ENCODE peak calls at places on chromosome 20, in four cellular contexts. One of them, this sample, is unnamed.

GRCh38 chr20:50152394-50153152 is 950 bp downstream of the PEDS1 start:
- DNase-seq in SK-N-SH: no peak
- DNase-seq in HepG2: no peak
- DNase-seq in H1: no peak
- DNase-seq in this sample: no peak

GRCh38 chr20:16115891-16116577 is 457.2 kb downstream of the KIF16B start:
- DNase-seq in SK-N-SH: no peak
- DNase-seq in HepG2: no peak
- DNase-seq in H1: no peak
- DNase-seq in this sample: no peak

GRCh38 chr20:24816907-24817306 is 132.2 kb upstream of the CST7 start:
- DNase-seq in SK-N-SH: no peak
- DNase-seq in H1: no peak
- DNase-seq in HepG2: no peak
- DNase-seq in this sample: no peak

GRCh38 chr20:47982574-47983360 is 197.5 kb upstream of the SULF2 start:
- DNase-seq in SK-N-SH: no peak
- DNase-seq in H1: no peak
- DNase-seq in HepG2: no peak
- DNase-seq in this sample: peak

GRCh38 chr20:37522258-37523011 is 1.4 kb downstream of the NNAT start:
- DNase-seq in SK-N-SH: peak
- DNase-seq in H1: no peak
- DNase-seq in HepG2: no peak
- DNase-seq in this sample: no peak

GRCh38 chr20:58133020-58133419 is 95.4 kb downstream of the ANKRD60 start:
- DNase-seq in SK-N-SH: no peak
- DNase-seq in HepG2: no peak
- DNase-seq in H1: no peak
- DNase-seq in this sample: no peak

GRCh38 chr20:37821691-37822655 is 81.0 kb upstream of the VSTM2L start:
- DNase-seq in HepG2: no peak
- DNase-seq in H1: no peak
- DNase-seq in SK-N-SH: no peak
- DNase-seq in this sample: no peak

GRCh38 chr20:8718214-8718613 is 350.7 kb upstream of the PLCB4 start:
- DNase-seq in H1: no peak
- DNase-seq in SK-N-SH: no peak
- DNase-seq in HepG2: no peak
- DNase-seq in this sample: no peak

GRCh38 chr20:57655812-57656161 is 35.6 kb upstream of the ZBP1 start:
- DNase-seq in H1: no peak
- DNase-seq in SK-N-SH: peak
- DNase-seq in HepG2: no peak
- DNase-seq in this sample: no peak

GRCh38 chr20:37846573-37846972 is 56.4 kb upstream of the VSTM2L start:
- DNase-seq in H1: no peak
- DNase-seq in SK-N-SH: no peak
- DNase-seq in HepG2: no peak
- DNase-seq in this sample: no peak

GRCh38 chr20:47272893-47273590 is 83.5 kb downstream of the ZMYND8 start:
- DNase-seq in SK-N-SH: peak
- DNase-seq in H1: peak
- DNase-seq in HepG2: peak
- DNase-seq in this sample: no peak

GRCh38 chr20:24894488-24894887 is 54.6 kb upstream of the CST7 start:
- DNase-seq in SK-N-SH: no peak
- DNase-seq in H1: no peak
- DNase-seq in HepG2: no peak
- DNase-seq in this sample: no peak

GRCh38 chr20:36854343-36855240 is 21.3 kb upstream of the TLDC2 start:
- DNase-seq in H1: no peak
- DNase-seq in SK-N-SH: no peak
- DNase-seq in HepG2: no peak
- DNase-seq in this sample: no peak

GRCh38 chr20:48682529-48683385 is 145.0 kb downstream of the PREX1 start:
- DNase-seq in HepG2: peak
- DNase-seq in H1: no peak
- DNase-seq in SK-N-SH: peak
- DNase-seq in this sample: no peak

GRCh38 chr20:5696011-5696559 is 54.1 kb upstream of the SHLD1 start:
- DNase-seq in SK-N-SH: no peak
- DNase-seq in H1: no peak
- DNase-seq in HepG2: peak
- DNase-seq in this sample: no peak

GRCh38 chr20:35226126-35226774 is at the start of gene MMP24:
- DNase-seq in H1: no peak
- DNase-seq in HepG2: no peak
- DNase-seq in SK-N-SH: peak
- DNase-seq in this sample: no peak

GRCh38 chr20:43755851-43756250 is 29.0 kb upstream of the GTSF1L start:
- DNase-seq in HepG2: no peak
- DNase-seq in H1: no peak
- DNase-seq in SK-N-SH: no peak
- DNase-seq in this sample: no peak

GRCh38 chr20:25257756-25258462 is 10.0 kb downstream of the PYGB start:
- DNase-seq in HepG2: no peak
- DNase-seq in SK-N-SH: no peak
- DNase-seq in H1: no peak
- DNase-seq in this sample: no peak

GRCh38 chr20:43541214-43541613 is 17.6 kb upstream of the SGK2 start:
- DNase-seq in H1: no peak
- DNase-seq in SK-N-SH: no peak
- DNase-seq in HepG2: no peak
- DNase-seq in this sample: no peak

GRCh38 chr20:8670900-8671229 is 398.0 kb upstream of the PLCB4 start:
- DNase-seq in SK-N-SH: peak
- DNase-seq in HepG2: no peak
- DNase-seq in H1: no peak
- DNase-seq in this sample: no peak

GRCh38 chr20:4886771-4887527 is 114.4 kb downstream of the SLC23A2 start:
- DNase-seq in SK-N-SH: peak
- DNase-seq in HepG2: no peak
- DNase-seq in H1: no peak
- DNase-seq in this sample: no peak

GRCh38 chr20:35463455-35464300 is 8.3 kb downstream of the CEP250 start:
- DNase-seq in HepG2: peak
- DNase-seq in H1: no peak
- DNase-seq in SK-N-SH: peak
- DNase-seq in this sample: peak

DNA sequence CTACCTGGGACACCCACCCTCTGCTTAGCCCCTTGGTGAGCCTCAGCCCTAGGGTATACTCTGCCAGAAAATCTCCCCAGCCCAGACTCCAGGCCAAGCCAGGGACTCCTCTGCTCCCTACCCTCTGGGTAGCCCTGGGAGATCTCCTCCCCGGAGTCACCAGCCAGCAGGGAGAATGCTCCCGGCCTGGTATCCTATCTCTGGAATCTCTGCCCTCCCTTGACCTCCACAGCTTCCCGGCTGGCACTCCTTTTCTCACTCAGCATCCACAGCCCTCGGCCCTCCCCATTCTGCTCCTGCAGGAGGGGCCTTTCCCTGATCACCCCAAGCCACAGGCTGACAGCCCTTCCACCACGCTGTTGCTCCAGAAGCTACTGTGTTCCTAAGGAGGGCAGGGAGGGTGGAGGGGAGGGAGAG is 22.6 kb downstream of the NOL4L start:
- DNase-seq in SK-N-SH: peak
- DNase-seq in HepG2: peak
- DNase-seq in H1: no peak
- DNase-seq in this sample: no peak
- TF ChIP-seq TAF1 in SK-N-SH: no peak
- TF ChIP-seq TAF1 in HepG2: no peak
- TF ChIP-seq TAF1 in H1: no peak
- TF ChIP-seq TAF1 in this sample: no peak

DNA sequence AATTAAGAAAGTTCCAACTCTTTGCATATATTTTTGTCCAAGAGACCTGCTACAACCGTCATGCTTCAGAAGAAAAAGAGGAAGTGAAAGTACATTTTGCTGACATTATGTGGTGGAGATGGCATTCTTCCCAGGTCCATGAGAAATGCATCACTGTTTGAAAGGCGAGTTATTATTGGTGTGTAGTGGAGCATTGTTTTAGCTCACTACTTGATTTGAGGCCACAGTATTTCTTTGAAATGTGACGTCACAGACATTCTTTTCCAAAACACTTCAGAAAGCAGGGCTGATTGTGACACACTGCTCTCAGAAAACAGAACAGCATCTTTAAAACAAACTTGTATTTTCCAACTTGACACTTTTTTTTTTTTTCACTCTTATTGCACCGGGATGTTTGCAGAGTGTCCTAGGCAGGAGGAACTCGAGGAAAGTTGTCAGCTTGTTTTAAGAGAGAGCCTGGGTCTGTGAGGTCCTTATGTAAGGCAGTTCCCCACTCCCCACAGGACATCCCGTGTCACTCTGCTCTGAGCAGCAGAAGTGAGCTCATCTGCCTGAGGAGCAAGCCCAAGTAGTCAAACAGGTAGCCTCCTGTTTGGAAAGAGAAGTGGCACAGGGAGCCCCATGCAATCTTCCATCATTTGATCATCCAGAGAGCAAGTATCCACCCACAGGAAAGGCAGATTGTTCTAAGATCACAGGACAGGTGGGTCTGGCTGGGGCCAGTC is 1.1 kb downstream of the SPTLC3 start:
- DNase-seq in H1: no peak
- DNase-seq in SK-N-SH: no peak
- DNase-seq in HepG2: peak
- DNase-seq in this sample: peak
- TF ChIP-seq POLR2AphosphoS5 in H1: no peak
- TF ChIP-seq POLR2AphosphoS5 in SK-N-SH: no peak
- TF ChIP-seq POLR2AphosphoS5 in HepG2: no peak
- TF ChIP-seq POLR2AphosphoS5 in this sample: no peak

DNA sequence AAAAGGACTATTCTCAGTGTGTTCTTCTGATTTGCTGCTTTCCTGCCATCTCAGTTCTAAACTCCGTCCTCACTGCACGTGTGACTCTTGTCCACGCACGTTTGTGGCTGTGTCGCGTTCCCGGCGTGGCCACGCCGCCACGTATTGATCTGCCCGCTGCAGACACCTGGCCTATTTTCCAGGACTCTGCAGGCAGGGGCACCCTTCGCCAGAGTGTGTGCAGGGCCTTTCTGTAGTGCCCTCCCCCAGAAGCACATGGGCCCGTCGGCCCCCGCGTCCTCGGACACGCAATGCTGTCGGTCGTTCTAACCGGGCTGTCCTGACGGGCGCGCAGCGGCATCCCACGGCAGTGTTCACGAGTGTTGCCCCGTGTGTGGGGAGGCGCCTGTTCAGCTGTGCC is 87.6 kb downstream of the YTHDF1 start:
- DNase-seq in H1: no peak
- DNase-seq in SK-N-SH: no peak
- DNase-seq in HepG2: no peak
- DNase-seq in this sample: no peak
- TF ChIP-seq TAF1 in H1: no peak
- TF ChIP-seq TAF1 in SK-N-SH: no peak
- TF ChIP-seq TAF1 in HepG2: no peak
- TF ChIP-seq TAF1 in this sample: no peak

GRCh38 chr20:19713851-19714716 is 44.0 kb upstream of the RIN2 start:
- DNase-seq in SK-N-SH: no peak
- DNase-seq in HepG2: no peak
- DNase-seq in H1: no peak
- DNase-seq in this sample: no peak

GRCh38 chr20:19711126-19711525 is 46.9 kb upstream of the RIN2 start:
- DNase-seq in HepG2: no peak
- DNase-seq in H1: no peak
- DNase-seq in SK-N-SH: no peak
- DNase-seq in this sample: no peak

GRCh38 chr20:19709635-19710335 is 48.3 kb upstream of the RIN2 start:
- DNase-seq in H1: no peak
- DNase-seq in HepG2: no peak
- DNase-seq in SK-N-SH: no peak
- DNase-seq in this sample: no peak

GRCh38 chr20:19710336-19710721 is 47.7 kb upstream of the RIN2 start:
- DNase-seq in SK-N-SH: no peak
- DNase-seq in H1: no peak
- DNase-seq in HepG2: no peak
- DNase-seq in this sample: no peak

DNA sequence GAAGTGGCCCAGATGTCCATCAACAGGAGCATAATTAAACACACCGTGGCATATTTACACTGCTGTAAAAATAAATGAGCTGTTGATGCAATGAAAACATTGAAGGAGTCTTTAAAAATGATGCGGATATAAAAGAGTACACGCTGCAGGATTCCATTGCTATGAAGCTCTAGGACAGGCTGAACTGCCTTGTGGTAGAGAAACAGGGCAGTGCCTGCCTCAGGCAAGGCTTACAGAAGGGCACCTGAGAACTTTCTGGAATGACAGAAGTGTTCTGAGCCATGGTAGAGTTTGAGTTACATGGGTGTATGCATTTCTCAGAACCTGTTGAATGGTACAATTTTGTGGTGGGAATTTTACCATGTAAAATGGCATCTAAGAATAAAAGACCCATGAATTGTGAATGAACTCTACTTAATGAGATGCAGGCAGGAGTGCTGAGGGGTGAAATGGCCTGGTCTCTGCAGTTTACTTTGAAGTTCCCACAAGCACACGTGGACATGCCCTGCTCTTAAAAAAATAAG is 45.3 kb upstream of the RIN2 start:
- DNase-seq in HepG2: no peak
- DNase-seq in SK-N-SH: no peak
- DNase-seq in H1: no peak
- DNase-seq in this sample: no peak
- TF ChIP-seq POLR2AphosphoS5 in HepG2: no peak
- TF ChIP-seq POLR2AphosphoS5 in SK-N-SH: no peak
- TF ChIP-seq POLR2AphosphoS5 in H1: no peak
- TF ChIP-seq POLR2AphosphoS5 in this sample: no peak

GRCh38 chr20:20083796-20084195 is 31.5 kb downstream of the CFAP61 start:
- DNase-seq in HepG2: peak
- DNase-seq in H1: no peak
- DNase-seq in SK-N-SH: peak
- DNase-seq in this sample: no peak
- TF ChIP-seq TAF1 in HepG2: no peak
- TF ChIP-seq TAF1 in H1: no peak
- TF ChIP-seq TAF1 in SK-N-SH: no peak
- TF ChIP-seq TAF1 in this sample: no peak

DNA sequence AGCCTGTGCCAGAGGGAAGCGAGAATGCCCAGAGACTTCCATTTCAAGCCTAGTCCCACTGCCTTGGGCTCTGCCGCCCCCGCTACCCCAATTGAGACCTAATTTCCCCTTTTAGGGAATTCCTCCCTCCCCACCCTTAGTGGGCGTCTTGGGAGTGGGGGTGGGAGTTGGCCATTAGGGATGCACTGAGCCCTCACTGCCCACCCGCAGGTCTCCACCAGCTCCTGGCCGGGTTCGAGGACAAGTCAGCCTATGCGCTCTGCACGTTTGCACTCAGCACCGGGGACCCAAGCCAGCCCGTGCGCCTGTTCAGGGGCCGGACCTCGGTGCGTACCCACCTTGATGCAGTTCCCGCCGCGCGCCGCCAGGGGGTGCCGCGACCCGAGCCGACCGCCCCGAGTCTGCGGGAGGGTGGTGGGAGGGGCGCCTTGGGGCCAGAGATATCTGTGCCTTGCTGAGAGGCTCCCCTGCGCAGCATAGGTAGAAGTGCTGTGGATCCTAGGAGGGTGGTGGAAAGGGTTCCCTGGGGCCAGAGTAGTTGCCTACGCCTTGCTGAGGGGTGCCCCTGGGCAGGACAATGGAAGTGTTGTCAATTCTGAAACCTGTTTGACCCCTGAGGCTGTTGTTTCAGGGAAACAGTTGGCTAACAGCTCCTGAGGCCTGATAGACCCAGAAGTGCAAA is 9.2 kb downstream of the ITPA start:
- DNase-seq in SK-N-SH: peak
- DNase-seq in HepG2: peak
- DNase-seq in H1: no peak
- DNase-seq in this sample: peak
- TF ChIP-seq POLR2AphosphoS5 in SK-N-SH: no peak
- TF ChIP-seq POLR2AphosphoS5 in HepG2: peak
- TF ChIP-seq POLR2AphosphoS5 in H1: no peak
- TF ChIP-seq POLR2AphosphoS5 in this sample: no peak

This sample was measured in GM12891.